ENCODE peak calls at places on chromosomes 2 and 18, in seven cellular contexts. B, R, Q, P, U, K and N are unnamed samples. For H3K27me3, the result is how much of the 10 kb centered on the place peaks cover.

GRCh38 chr2:172813314-172813888 is 77.8 kb downstream of the RAPGEF4 start:
- DNase-seq in B (no peak), R (peak), Q (no peak), P (peak), U (no peak), K (peak), N (no peak)

GRCh38 chr18:62284637-62285036 is 40.5 kb upstream of the TNFRSF11A start:
- DNase-seq in B (no peak), R (no peak), Q (no peak), P (no peak), U (no peak), K (no peak), N (no peak)

GRCh38 chr2:69253893-69254292 is 133.1 kb downstream of the GFPT1 start:
- DNase-seq in B (no peak), R (no peak), Q (peak), P (no peak), U (no peak), K (no peak), N (peak)

GRCh38 chr18:47717257-47717656 is 213.2 kb downstream of the SMAD2 start:
- DNase-seq in B (no peak), R (no peak), Q (no peak), P (no peak), U (no peak), K (no peak), N (no peak)

GRCh38 chr18:44771572-44771956 is 90.9 kb downstream of the SETBP1 start:
- DNase-seq in B (no peak), R (no peak), Q (no peak), P (no peak), U (no peak), K (no peak), N (no peak)

GRCh38 chr18:75089748-75090327 is 119.1 kb downstream of the PTGR3 start:
- DNase-seq in B (no peak), R (peak), Q (no peak), P (no peak), U (no peak), K (no peak), N (no peak)

GRCh38 chr2:37688771-37689468 is 17.5 kb upstream of the CDC42EP3 start:
- DNase-seq in B (no peak), R (peak), Q (peak), P (no peak), U (no peak), K (no peak), N (peak)

GRCh38 chr2:122255924-122256323 is 500.5 kb downstream of the TSN start:
- DNase-seq in B (no peak), R (no peak), Q (no peak), P (no peak), U (no peak), K (no peak), N (no peak)

GRCh38 chr18:58611471-58612131 is 17.3 kb downstream of the ALPK2 start:
- DNase-seq in B (no peak), R (peak), Q (no peak), P (no peak), U (no peak), K (no peak), N (peak)

GRCh38 chr2:46173030-46173429 is 124.2 kb upstream of the EPAS1 start:
- DNase-seq in B (no peak), R (no peak), Q (no peak), P (no peak), U (no peak), K (no peak), N (no peak)

GRCh38 chr2:68980956-68981355 is 6.5 kb downstream of the GKN1 start:
- DNase-seq in B (no peak), R (no peak), Q (no peak), P (no peak), U (no peak), K (no peak), N (no peak)

GRCh38 chr2:227697013-227697412 is 20.8 kb downstream of the SLC19A3 start:
- DNase-seq in B (no peak), R (no peak), Q (no peak), P (no peak), U (no peak), K (no peak), N (no peak)

GRCh38 chr2:150060341-150060740 is 427.1 kb downstream of the RND3 start:
- DNase-seq in B (no peak), R (peak), Q (no peak), P (no peak), U (no peak), K (no peak), N (no peak)

GRCh38 chr2:141498561-141498960 is 632.3 kb downstream of the LRP1B start:
- DNase-seq in B (no peak), R (no peak), Q (no peak), P (no peak), U (no peak), K (no peak), N (no peak)

GRCh38 chr2:159098374-159098773 is 129.9 kb downstream of the TANC1 start:
- DNase-seq in B (no peak), R (no peak), Q (no peak), P (no peak), U (no peak), K (no peak), N (peak)

GRCh38 chr2:168278424-168278888 is 31.1 kb upstream of the STK39 start:
- DNase-seq in B (peak), R (no peak), Q (no peak), P (no peak), U (no peak), K (peak), N (peak)

GRCh38 chr2:128552141-128552805 is 233.6 kb upstream of the HS6ST1 start:
- DNase-seq in B (peak), R (no peak), Q (no peak), P (no peak), U (no peak), K (no peak), N (no peak)

GRCh38 chr18:47382171-47382570 is 130.7 kb upstream of the SKOR2 start:
- DNase-seq in B (no peak), R (no peak), Q (no peak), P (no peak), U (no peak), K (no peak), N (no peak)

GRCh38 chr18:42561521-42561920 is 554.0 kb downstream of the RIT2 start:
- DNase-seq in B (no peak), R (no peak), Q (no peak), P (no peak), U (no peak), K (no peak), N (no peak)

GRCh38 chr2:32008811-32009478 is 1.9 kb downstream of the MEMO1 start:
- DNase-seq in B (no peak), R (peak), Q (no peak), P (peak), U (no peak), K (peak), N (peak)

GRCh38 chr2:171365232-171365631 is 68.6 kb downstream of the METTL8 start:
- DNase-seq in B (no peak), R (no peak), Q (no peak), P (no peak), U (no peak), K (peak), N (no peak)

GRCh38 chr2:19178175-19178574 is 180.2 kb downstream of the OSR1 start:
- DNase-seq in B (no peak), R (no peak), Q (no peak), P (no peak), U (no peak), K (no peak), N (no peak)

GRCh38 chr2:173427887-173428683 is 73.4 kb downstream of the CDCA7 start:
- DNase-seq in B (peak), R (no peak), Q (peak), P (no peak), U (no peak), K (peak), N (no peak)

GRCh38 chr2:44212301-44212700 is 43.6 kb downstream of the PPM1B start:
- DNase-seq in B (no peak), R (no peak), Q (no peak), P (no peak), U (no peak), K (no peak), N (no peak)

GRCh38 chr2:111990856-111991255 is 64.2 kb upstream of the TMEM87B start:
- DNase-seq in B (no peak), R (no peak), Q (no peak), P (no peak), U (no peak), K (no peak), N (no peak)

GRCh38 chr2:202267495-202267894 is 1.9 kb downstream of the NOP58 start:
- DNase-seq in B (no peak), R (no peak), Q (no peak), P (no peak), U (no peak), K (peak), N (no peak)

GRCh38 chr2:128282246-128282975 is 36.3 kb downstream of the HS6ST1 start:
- DNase-seq in B (no peak), R (no peak), Q (no peak), P (no peak), U (no peak), K (no peak), N (no peak)

GRCh38 chr2:148721991-148722777 is 77.6 kb downstream of the EPC2 start:
- DNase-seq in B (no peak), R (no peak), Q (no peak), P (no peak), U (no peak), K (no peak), N (no peak)

GRCh38 chr2:123500346-123500745 is 524.7 kb upstream of the CNTNAP5 start:
- DNase-seq in B (no peak), R (no peak), Q (no peak), P (no peak), U (no peak), K (no peak), N (no peak)

GRCh38 chr2:130183500-130184373 is 1.7 kb downstream of the MZT2B start:
- DNase-seq in B (no peak), R (no peak), Q (peak), P (no peak), U (no peak), K (no peak), N (no peak)

GRCh38 chr2:168573128-168573903 is 117.2 kb downstream of the CERS6 start:
- DNase-seq in B (no peak), R (no peak), Q (no peak), P (no peak), U (no peak), K (no peak), N (no peak)

GRCh38 chr2:160474319-160474645 is 19.3 kb downstream of the RBMS1 start:
- DNase-seq in B (no peak), R (no peak), Q (no peak), P (no peak), U (no peak), K (no peak), N (no peak)

GRCh38 chr2:27296466-27296865 is 11.8 kb downstream of the UCN start:
- DNase-seq in B (no peak), R (no peak), Q (no peak), P (no peak), U (no peak), K (no peak), N (no peak)

GRCh38 chr2:44110444-44110843 is 58.2 kb upstream of the PPM1B start:
- DNase-seq in B (no peak), R (no peak), Q (no peak), P (no peak), U (no peak), K (no peak), N (no peak)

GRCh38 chr2:1564506-1564905 is 151.2 kb downstream of the TPO start:
- DNase-seq in B (no peak), R (no peak), Q (no peak), P (no peak), U (no peak), K (no peak), N (no peak)

GRCh38 chr2:241443486-241444223 is 64.7 kb downstream of the STK25 start:
- DNase-seq in B (peak), R (no peak), Q (no peak), P (no peak), U (no peak), K (peak), N (peak)

GRCh38 chr18:6610436-6610835 is 119.1 kb upstream of the ARHGAP28 start:
- DNase-seq in B (no peak), R (no peak), Q (no peak), P (no peak), U (no peak), K (no peak), N (no peak)

GRCh38 chr2:9206991-9207640 is 504 bp downstream of the ASAP2 start:
- DNase-seq in B (no peak), R (peak), Q (peak), P (peak), U (no peak), K (peak), N (no peak)

GRCh38 chr2:190404487-190404886 is 3.7 kb upstream of the MFSD6 start:
- DNase-seq in B (no peak), R (no peak), Q (no peak), P (no peak), U (no peak), K (peak), N (no peak)

DNA sequence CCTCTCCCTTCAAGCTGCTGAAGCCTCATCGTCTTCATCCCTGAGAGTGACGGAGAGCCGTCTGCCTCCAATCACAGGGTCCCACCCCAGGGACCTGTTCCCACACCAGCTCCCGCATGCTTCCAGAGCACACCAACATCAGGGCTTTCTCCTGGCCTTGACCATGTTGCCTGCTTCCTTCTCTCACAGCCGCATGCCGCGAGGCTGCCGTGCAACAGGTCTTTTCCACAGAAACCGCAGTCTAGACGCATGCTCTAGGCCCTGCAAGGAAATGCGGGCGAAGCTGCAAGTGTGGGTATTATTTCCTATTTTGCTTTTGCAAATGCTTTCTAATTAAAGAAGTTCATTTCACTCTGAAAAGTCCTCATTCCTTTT is 277.8 kb downstream of the EIPR1 start:
- DNase-seq in B (no peak), R (no peak), Q (no peak), P (no peak), U (no peak), K (no peak), N (no peak)
- H3K27me3 ChIP-seq in B (under half), R (under half), Q (under half), P (under half), U (under half), K (under half), N (under half)

GRCh38 chr2:96532641-96533291 is 3.8 kb upstream of the ARID5A start:
- DNase-seq in B (no peak), R (no peak), Q (no peak), P (no peak), U (no peak), K (no peak), N (no peak)

GRCh38 chr2:96530474-96531357 is 5.8 kb upstream of the ARID5A start:
- DNase-seq in B (no peak), R (no peak), Q (no peak), P (no peak), U (no peak), K (no peak), N (no peak)

GRCh38 chr2:96531872-96532505 is 4.6 kb upstream of the ARID5A start:
- DNase-seq in B (peak), R (peak), Q (peak), P (peak), U (peak), K (peak), N (peak)

GRCh38 chr2:96530144-96530430 is 6.5 kb upstream of the ARID5A start:
- DNase-seq in B (no peak), R (no peak), Q (no peak), P (no peak), U (no peak), K (no peak), N (no peak)

GRCh38 chr2:96531366-96531765 is 5.2 kb upstream of the ARID5A start:
- DNase-seq in B (no peak), R (no peak), Q (no peak), P (no peak), U (no peak), K (no peak), N (no peak)
- H3K27me3 ChIP-seq in B (under half), R (under half), Q (under half), P (under half), U (under half), K (under half), N (under half)

DNA sequence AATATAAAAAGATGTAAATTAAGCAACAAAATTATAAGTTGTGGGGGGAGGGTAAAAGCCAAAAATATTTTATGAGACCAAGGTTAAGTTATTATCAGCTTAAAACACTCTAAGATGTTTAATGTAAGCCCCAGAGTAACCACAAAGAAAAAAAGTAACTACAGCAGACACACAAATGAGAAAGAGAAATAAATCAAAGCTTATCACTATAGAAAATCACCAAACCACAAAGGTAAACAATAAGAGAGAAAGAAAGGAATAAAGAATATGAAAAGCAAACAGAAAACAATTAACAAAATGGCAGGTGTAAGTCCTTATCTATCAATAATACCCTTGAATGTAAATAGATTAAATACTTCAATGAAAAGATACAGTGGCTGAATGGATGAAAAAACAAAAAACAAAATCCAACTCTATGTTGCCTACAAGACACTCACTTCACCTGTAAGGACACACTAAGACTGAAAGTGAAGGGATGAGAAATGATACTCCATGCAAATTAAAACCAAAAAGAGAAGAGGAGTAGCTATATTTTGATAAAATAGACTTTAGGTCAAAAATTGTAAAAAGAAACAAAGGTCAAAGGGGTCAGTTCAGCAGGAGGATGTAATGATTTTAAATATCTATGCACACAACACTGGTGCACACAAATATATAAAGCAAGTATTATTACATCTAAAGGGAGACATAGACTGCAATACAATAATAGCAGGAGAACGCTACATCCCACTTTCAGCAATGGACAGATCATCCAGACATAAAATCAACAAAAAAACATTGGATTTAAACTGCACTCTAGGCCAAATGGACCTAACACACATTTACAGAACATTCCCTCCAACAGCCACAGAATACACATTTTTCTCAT is 80.7 kb downstream of the PTPN2 start:
- DNase-seq in B (no peak), R (no peak), Q (no peak), P (no peak), U (no peak), K (no peak), N (no peak)
- H3K27me3 ChIP-seq in B (under half), R (under half), Q (under half), P (under half), U (under half), K (under half), N (under half)

GRCh38 chr2:178715366-178715765 is 91.9 kb downstream of the TTN start:
- DNase-seq in B (no peak), R (no peak), Q (no peak), P (no peak), U (no peak), K (no peak), N (no peak)

GRCh38 chr2:178716394-178716793 is 90.8 kb downstream of the TTN start:
- DNase-seq in B (no peak), R (no peak), Q (no peak), P (no peak), U (no peak), K (no peak), N (no peak)

GRCh38 chr2:178718283-178718682 is 88.9 kb downstream of the TTN start:
- DNase-seq in B (no peak), R (no peak), Q (no peak), P (no peak), U (no peak), K (no peak), N (no peak)

GRCh38 chr2:178722296-178722695 is 84.9 kb downstream of the TTN start:
- DNase-seq in B (no peak), R (no peak), Q (no peak), P (no peak), U (no peak), K (no peak), N (no peak)

DNA sequence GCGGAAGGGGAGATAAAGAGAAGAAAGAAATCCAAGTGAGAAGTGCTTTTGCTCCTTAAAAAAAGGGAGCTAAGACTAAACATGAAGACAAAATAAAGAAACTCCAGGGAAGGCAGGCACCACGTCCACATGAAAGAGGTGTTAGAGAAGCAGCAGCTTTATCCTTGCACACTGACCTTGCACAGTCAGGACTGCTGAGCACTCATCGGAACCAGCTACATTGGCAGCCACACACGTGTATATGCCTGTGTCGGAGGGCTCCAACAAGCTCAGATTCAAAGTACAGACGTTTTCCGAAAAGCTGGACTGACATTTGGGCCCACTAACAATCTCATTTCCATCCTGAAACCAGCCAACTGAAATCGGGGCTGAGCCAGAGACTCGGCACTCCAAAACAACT is 88.2 kb downstream of the TTN start:
- DNase-seq in B (no peak), R (no peak), Q (no peak), P (no peak), U (no peak), K (no peak), N (no peak)
- H3K27me3 ChIP-seq in B (under half), R (under half), Q (under half), P (under half), U (under half), K (under half), N (under half)

GRCh38 chr2:105635564-105635963 is 109.1 kb upstream of the NCK2 start:
- DNase-seq in B (no peak), R (no peak), Q (no peak), P (no peak), U (no peak), K (no peak), N (no peak)
- H3K27me3 ChIP-seq in B (under half), R (under half), Q (under half), P (under half), U (under half), K (under half), N (under half)